ENCODE peak calls at places on chromosomes 6 and 20, in eight cellular contexts. One of them, this sample, is unnamed.

GRCh38 chr6:33419580-33420492 is at the start of gene SYNGAP1:
- DNase-seq in upper lobe of left lung: peak; percentile 82
- DNase-seq in left ventricle myocardium inferior: peak; percentile 74
- DNase-seq in SJSA1: no peak
- DNase-seq in lung: no peak
- DNase-seq in prostate gland: no peak
- DNase-seq in tibial artery: peak; percentile 77
- DNase-seq in mammary epithelial cell: no peak
- DNase-seq in this sample: no peak

GRCh38 chr20:46937140-46937523 is 42.5 kb downstream of the EYA2 start:
- DNase-seq in prostate gland: no peak
- DNase-seq in lung: no peak
- DNase-seq in tibial artery: no peak
- DNase-seq in mammary epithelial cell: no peak
- DNase-seq in left ventricle myocardium inferior: no peak
- DNase-seq in upper lobe of left lung: no peak
- DNase-seq in SJSA1: no peak
- DNase-seq in this sample: no peak

GRCh38 chr20:37356387-37356786 is 10.4 kb downstream of the SRC start:
- DNase-seq in left ventricle myocardium inferior: peak; percentile 65
- DNase-seq in lung: peak; percentile 66
- DNase-seq in prostate gland: peak; percentile 54
- DNase-seq in SJSA1: no peak
- DNase-seq in upper lobe of left lung: peak; percentile 56
- DNase-seq in mammary epithelial cell: peak; percentile 59
- DNase-seq in tibial artery: peak; percentile 82
- DNase-seq in this sample: peak; percentile 76

GRCh38 chr6:51613558-51613957 is 473.9 kb downstream of the PKHD1 start:
- DNase-seq in prostate gland: no peak
- DNase-seq in lung: no peak
- DNase-seq in tibial artery: no peak
- DNase-seq in mammary epithelial cell: no peak
- DNase-seq in upper lobe of left lung: no peak
- DNase-seq in left ventricle myocardium inferior: no peak
- DNase-seq in SJSA1: no peak
- DNase-seq in this sample: no peak

GRCh38 chr20:535958-536357 is 7.6 kb downstream of the CSNK2A1 start:
- DNase-seq in tibial artery: no peak
- DNase-seq in upper lobe of left lung: no peak
- DNase-seq in lung: no peak
- DNase-seq in mammary epithelial cell: peak; percentile 30
- DNase-seq in SJSA1: no peak
- DNase-seq in prostate gland: no peak
- DNase-seq in left ventricle myocardium inferior: no peak
- DNase-seq in this sample: no peak

GRCh38 chr6:169964440-169965212 is 213.2 kb downstream of the ERMARD start:
- DNase-seq in upper lobe of left lung: peak; percentile 5
- DNase-seq in lung: peak; percentile 20
- DNase-seq in SJSA1: no peak
- DNase-seq in prostate gland: no peak
- DNase-seq in tibial artery: no peak
- DNase-seq in left ventricle myocardium inferior: no peak
- DNase-seq in mammary epithelial cell: no peak
- DNase-seq in this sample: peak; percentile 18

GRCh38 chr20:3068986-3069900 is 2.2 kb upstream of the OXT start:
- DNase-seq in left ventricle myocardium inferior: no peak
- DNase-seq in tibial artery: no peak
- DNase-seq in SJSA1: no peak
- DNase-seq in prostate gland: no peak
- DNase-seq in upper lobe of left lung: no peak
- DNase-seq in mammary epithelial cell: no peak
- DNase-seq in lung: no peak
- DNase-seq in this sample: peak; percentile 38

GRCh38 chr20:54257090-54257816 is 49.4 kb downstream of the PFDN4 start:
- DNase-seq in prostate gland: no peak
- DNase-seq in upper lobe of left lung: no peak
- DNase-seq in left ventricle myocardium inferior: no peak
- DNase-seq in tibial artery: peak; percentile 35
- DNase-seq in mammary epithelial cell: peak; percentile 92
- DNase-seq in SJSA1: no peak
- DNase-seq in lung: no peak
- DNase-seq in this sample: no peak

GRCh38 chr6:16670617-16671051 is 90.6 kb downstream of the ATXN1 start:
- DNase-seq in mammary epithelial cell: no peak
- DNase-seq in left ventricle myocardium inferior: no peak
- DNase-seq in tibial artery: no peak
- DNase-seq in lung: no peak
- DNase-seq in prostate gland: no peak
- DNase-seq in SJSA1: no peak
- DNase-seq in upper lobe of left lung: no peak
- DNase-seq in this sample: no peak
- H3K4me3 ChIP-seq in mammary epithelial cell: no peak overlapping the region
- H3K4me3 ChIP-seq in left ventricle myocardium inferior: no peak overlapping the region
- H3K4me3 ChIP-seq in tibial artery: no peak overlapping the region
- H3K4me3 ChIP-seq in lung: no peak overlapping the region
- H3K4me3 ChIP-seq in prostate gland: no peak overlapping the region
- H3K4me3 ChIP-seq in SJSA1: no peak overlapping the region
- H3K4me3 ChIP-seq in upper lobe of left lung: no peak overlapping the region
- H3K4me3 ChIP-seq in this sample: no peak overlapping the region

GRCh38 chr6:131049515-131050081 is 13.4 kb downstream of the EPB41L2 start:
- DNase-seq in SJSA1: no peak
- DNase-seq in mammary epithelial cell: no peak
- DNase-seq in tibial artery: no peak
- DNase-seq in left ventricle myocardium inferior: no peak
- DNase-seq in prostate gland: no peak
- DNase-seq in upper lobe of left lung: no peak
- DNase-seq in lung: no peak
- DNase-seq in this sample: no peak

GRCh38 chr6:131054392-131055250 is 8.4 kb downstream of the EPB41L2 start:
- DNase-seq in prostate gland: no peak
- DNase-seq in left ventricle myocardium inferior: no peak
- DNase-seq in tibial artery: no peak
- DNase-seq in mammary epithelial cell: peak; percentile 67
- DNase-seq in SJSA1: no peak
- DNase-seq in lung: no peak
- DNase-seq in upper lobe of left lung: no peak
- DNase-seq in this sample: no peak

GRCh38 chr6:131058236-131058635 is 4.8 kb downstream of the EPB41L2 start:
- DNase-seq in tibial artery: no peak
- DNase-seq in left ventricle myocardium inferior: no peak
- DNase-seq in prostate gland: no peak
- DNase-seq in lung: no peak
- DNase-seq in SJSA1: peak; percentile 54
- DNase-seq in upper lobe of left lung: no peak
- DNase-seq in mammary epithelial cell: no peak
- DNase-seq in this sample: no peak

GRCh38 chr6:131051316-131051715 is 11.7 kb downstream of the EPB41L2 start:
- DNase-seq in upper lobe of left lung: no peak
- DNase-seq in mammary epithelial cell: no peak
- DNase-seq in lung: no peak
- DNase-seq in tibial artery: no peak
- DNase-seq in prostate gland: no peak
- DNase-seq in left ventricle myocardium inferior: no peak
- DNase-seq in SJSA1: no peak
- DNase-seq in this sample: no peak

GRCh38 chr6:131053546-131054240 is 9.4 kb downstream of the EPB41L2 start:
- DNase-seq in tibial artery: no peak
- DNase-seq in mammary epithelial cell: peak; percentile 89
- DNase-seq in upper lobe of left lung: no peak
- DNase-seq in left ventricle myocardium inferior: no peak
- DNase-seq in prostate gland: no peak
- DNase-seq in SJSA1: no peak
- DNase-seq in lung: no peak
- DNase-seq in this sample: no peak
- H3K9me3 ChIP-seq in tibial artery: peaks cover 18% of the 10 kb centered on the region
- H3K9me3 ChIP-seq in mammary epithelial cell: peaks cover 23% of the 10 kb centered on the region
- H3K9me3 ChIP-seq in upper lobe of left lung: peaks cover 34% of the 10 kb centered on the region
- H3K9me3 ChIP-seq in left ventricle myocardium inferior: peaks cover 45% of the 10 kb centered on the region
- H3K9me3 ChIP-seq in prostate gland: peaks cover 4% of the 10 kb centered on the region
- H3K9me3 ChIP-seq in SJSA1: peaks cover 25% of the 10 kb centered on the region
- H3K9me3 ChIP-seq in lung: peaks cover 17% of the 10 kb centered on the region
- H3K9me3 ChIP-seq in this sample: peaks cover 21% of the 10 kb centered on the region

DNA sequence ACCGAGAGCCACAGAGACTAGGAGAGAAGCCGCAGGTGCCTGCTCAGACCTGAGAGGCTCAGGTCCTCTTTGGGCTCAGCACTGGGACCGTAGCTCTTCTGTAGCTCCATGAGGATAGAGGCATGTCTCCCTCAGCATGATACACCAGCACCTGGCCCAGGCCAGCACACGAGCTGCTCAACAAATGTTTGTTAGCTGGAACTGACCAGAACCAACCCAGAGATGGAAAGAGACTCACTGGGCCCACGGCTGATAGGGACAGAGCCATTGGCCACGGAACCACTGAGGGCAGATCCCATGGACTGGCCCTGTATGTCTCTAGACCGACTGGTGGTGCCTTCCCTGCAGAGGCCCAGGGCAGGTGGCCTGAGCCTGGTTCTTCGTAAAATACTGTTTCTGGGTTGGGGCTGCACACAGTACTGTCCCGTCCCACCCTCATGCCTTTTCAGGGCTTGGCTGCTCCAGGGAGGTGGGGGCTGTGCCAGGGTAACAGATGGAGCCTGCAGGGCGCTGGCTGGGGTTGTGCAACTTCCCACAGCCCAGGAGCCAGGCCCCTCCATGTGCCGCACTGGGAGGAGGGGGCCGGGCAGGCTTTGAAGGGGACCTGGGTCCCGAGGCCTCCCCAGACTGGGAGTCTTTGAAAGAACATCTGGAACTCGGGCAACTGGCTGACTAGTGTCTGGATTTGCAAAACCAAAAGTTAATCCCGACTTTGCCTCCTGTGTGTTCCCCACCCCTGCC is 5.2 kb downstream of the C20orf204 start:
- DNase-seq in left ventricle myocardium inferior: no peak
- DNase-seq in SJSA1: no peak
- DNase-seq in upper lobe of left lung: no peak
- DNase-seq in mammary epithelial cell: no peak
- DNase-seq in prostate gland: no peak
- DNase-seq in tibial artery: no peak
- DNase-seq in lung: no peak
- DNase-seq in this sample: no peak
- H3K4me3 ChIP-seq in left ventricle myocardium inferior: peak overlapping the region; percentile 58
- H3K4me3 ChIP-seq in SJSA1: no peak overlapping the region
- H3K4me3 ChIP-seq in upper lobe of left lung: peak overlapping the region; percentile 51
- H3K4me3 ChIP-seq in mammary epithelial cell: no peak overlapping the region
- H3K4me3 ChIP-seq in prostate gland: no peak overlapping the region
- H3K4me3 ChIP-seq in tibial artery: no peak overlapping the region
- H3K4me3 ChIP-seq in lung: no peak overlapping the region
- H3K4me3 ChIP-seq in this sample: no peak overlapping the region

DNA sequence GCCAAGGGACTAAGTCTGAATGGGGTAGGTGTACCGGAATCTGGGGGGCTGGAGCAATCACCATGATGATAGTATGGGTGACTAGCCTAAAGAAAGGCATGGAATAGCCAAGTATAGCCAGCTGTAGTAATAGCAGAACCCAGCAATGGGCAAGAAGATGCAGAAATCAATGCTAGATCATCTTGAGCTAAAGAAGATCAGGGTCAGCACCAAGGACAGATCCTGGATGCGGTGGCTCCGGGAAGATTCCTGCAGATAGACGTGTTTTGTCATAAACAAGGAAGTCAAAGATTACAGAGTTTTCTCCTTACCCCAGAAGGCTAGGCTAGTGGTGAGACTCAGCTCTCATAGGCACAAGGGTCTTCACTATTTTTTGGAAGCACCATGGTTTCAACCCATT is 561.6 kb upstream of the CHD6 start:
- DNase-seq in upper lobe of left lung: no peak
- DNase-seq in mammary epithelial cell: no peak
- DNase-seq in left ventricle myocardium inferior: no peak
- DNase-seq in SJSA1: no peak
- DNase-seq in prostate gland: no peak
- DNase-seq in lung: no peak
- DNase-seq in tibial artery: no peak
- DNase-seq in this sample: no peak
- H3K9me3 ChIP-seq in upper lobe of left lung: no peaks in the 10 kb centered on the region
- H3K9me3 ChIP-seq in mammary epithelial cell: peaks cover 9% of the 10 kb centered on the region
- H3K9me3 ChIP-seq in left ventricle myocardium inferior: no peaks in the 10 kb centered on the region
- H3K9me3 ChIP-seq in SJSA1: peaks cover 2% of the 10 kb centered on the region
- H3K9me3 ChIP-seq in prostate gland: no peaks in the 10 kb centered on the region
- H3K9me3 ChIP-seq in lung: peaks cover 2% of the 10 kb centered on the region
- H3K9me3 ChIP-seq in tibial artery: no peaks in the 10 kb centered on the region
- H3K9me3 ChIP-seq in this sample: no peaks in the 10 kb centered on the region

GRCh38 chr6:138500045-138500665 is 861 bp upstream of the NHSL1 start:
- DNase-seq in lung: no peak
- DNase-seq in SJSA1: no peak
- DNase-seq in left ventricle myocardium inferior: no peak
- DNase-seq in prostate gland: no peak
- DNase-seq in mammary epithelial cell: no peak
- DNase-seq in upper lobe of left lung: no peak
- DNase-seq in tibial artery: no peak
- DNase-seq in this sample: no peak
- H3K4me3 ChIP-seq in lung: no peak overlapping the region
- H3K4me3 ChIP-seq in SJSA1: no peak overlapping the region
- H3K4me3 ChIP-seq in left ventricle myocardium inferior: no peak overlapping the region
- H3K4me3 ChIP-seq in prostate gland: no peak overlapping the region
- H3K4me3 ChIP-seq in mammary epithelial cell: no peak overlapping the region
- H3K4me3 ChIP-seq in upper lobe of left lung: no peak overlapping the region
- H3K4me3 ChIP-seq in tibial artery: no peak overlapping the region
- H3K4me3 ChIP-seq in this sample: no peak overlapping the region

DNA sequence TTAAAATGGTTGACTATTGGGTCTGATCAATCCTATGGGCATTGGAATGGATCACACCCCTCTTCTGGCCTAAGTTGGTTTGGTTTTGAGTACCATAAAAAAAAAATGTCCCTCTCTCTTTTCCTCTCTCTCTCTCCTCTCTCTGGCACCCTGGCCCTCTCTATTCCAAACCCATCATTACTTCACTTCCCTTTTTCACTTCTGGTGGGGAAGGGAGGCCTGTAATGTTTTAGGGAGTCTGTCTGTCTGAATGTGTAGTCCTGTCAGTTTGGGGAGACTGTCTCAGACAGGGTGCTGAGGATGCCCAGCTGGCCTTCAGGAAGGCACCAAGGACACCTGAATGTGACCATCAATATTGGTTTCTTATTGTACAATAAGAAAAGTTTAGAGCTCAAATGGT is 165.8 kb downstream of the CD24 start:
- DNase-seq in upper lobe of left lung: no peak
- DNase-seq in prostate gland: no peak
- DNase-seq in tibial artery: no peak
- DNase-seq in SJSA1: no peak
- DNase-seq in lung: no peak
- DNase-seq in mammary epithelial cell: no peak
- DNase-seq in left ventricle myocardium inferior: no peak
- DNase-seq in this sample: no peak
- H3K9me3 ChIP-seq in upper lobe of left lung: peaks cover 47% of the 10 kb centered on the region
- H3K9me3 ChIP-seq in prostate gland: peaks cover 6% of the 10 kb centered on the region
- H3K9me3 ChIP-seq in tibial artery: peaks cover 8% of the 10 kb centered on the region
- H3K9me3 ChIP-seq in SJSA1: peaks cover 13% of the 10 kb centered on the region
- H3K9me3 ChIP-seq in lung: peaks cover 12% of the 10 kb centered on the region
- H3K9me3 ChIP-seq in mammary epithelial cell: peaks cover 9% of the 10 kb centered on the region
- H3K9me3 ChIP-seq in left ventricle myocardium inferior: peaks cover 68% of the 10 kb centered on the region
- H3K9me3 ChIP-seq in this sample: peaks cover 64% of the 10 kb centered on the region

DNA sequence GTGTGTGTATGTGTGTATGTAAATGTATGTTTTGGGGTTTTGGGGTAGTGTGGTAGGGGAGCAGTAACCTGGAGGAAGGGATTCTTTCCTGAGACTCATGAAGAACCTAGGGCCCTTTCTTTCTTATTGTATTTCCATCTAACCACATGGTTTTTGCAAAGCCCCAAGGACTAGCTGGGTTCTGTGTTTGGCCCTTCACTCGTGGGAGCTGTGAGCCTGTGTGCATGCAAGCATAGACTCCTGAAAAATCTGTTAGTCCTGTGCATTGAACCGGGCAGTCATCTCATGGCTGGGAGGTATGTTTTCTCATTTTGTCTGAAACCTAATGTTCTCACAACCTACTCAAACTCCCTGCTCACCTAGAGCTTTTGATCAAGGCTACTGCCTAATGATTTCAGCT is 219.1 kb downstream of the PHACTR1 start:
- DNase-seq in left ventricle myocardium inferior: no peak
- DNase-seq in lung: no peak
- DNase-seq in SJSA1: no peak
- DNase-seq in prostate gland: no peak
- DNase-seq in tibial artery: no peak
- DNase-seq in upper lobe of left lung: no peak
- DNase-seq in mammary epithelial cell: no peak
- DNase-seq in this sample: no peak
- H3K4me3 ChIP-seq in left ventricle myocardium inferior: no peak overlapping the region
- H3K4me3 ChIP-seq in lung: no peak overlapping the region
- H3K4me3 ChIP-seq in SJSA1: no peak overlapping the region
- H3K4me3 ChIP-seq in prostate gland: no peak overlapping the region
- H3K4me3 ChIP-seq in tibial artery: no peak overlapping the region
- H3K4me3 ChIP-seq in upper lobe of left lung: no peak overlapping the region
- H3K4me3 ChIP-seq in mammary epithelial cell: no peak overlapping the region
- H3K4me3 ChIP-seq in this sample: no peak overlapping the region

This sample was measured in stomach.